ENCODE peak calls at places on chromosome 21, in eight cellular contexts. Q, W, N, S, V, D, R and L are unnamed samples.

GRCh38 chr21:44434936-44435635 is 20.2 kb upstream of the LRRC3 start:
- DNase-seq in Q (no peak), W (no peak), N (no peak), S (no peak), V (no peak), D (no peak), R (no peak), L (no peak)

GRCh38 chr21:27301216-27301615 is 334.3 kb upstream of the ADAMTS5 start:
- DNase-seq in Q (no peak), W (no peak), N (no peak), S (no peak), V (no peak), D (no peak), R (no peak), L (no peak)

GRCh38 chr21:31974454-31974985 is 101.7 kb downstream of the HUNK start:
- DNase-seq in Q (no peak), W (no peak), N (no peak), S (no peak), V (no peak), D (peak), R (no peak), L (peak)

GRCh38 chr21:44714905-44715304 is 3.5 kb upstream of the TSPEAR start:
- DNase-seq in Q (no peak), W (no peak), N (no peak), S (no peak), V (no peak), D (no peak), R (no peak), L (no peak)

GRCh38 chr21:19224090-19224489 is 820.5 kb upstream of the TMPRSS15 start:
- DNase-seq in Q (no peak), W (no peak), N (no peak), S (no peak), V (no peak), D (no peak), R (no peak), L (no peak)

GRCh38 chr21:42088148-42088547 is 17.0 kb downstream of the UMODL1 start:
- DNase-seq in Q (no peak), W (no peak), N (no peak), S (no peak), V (no peak), D (no peak), R (no peak), L (no peak)

GRCh38 chr21:16460936-16461335 is 731.2 kb downstream of the USP25 start:
- DNase-seq in Q (no peak), W (no peak), N (no peak), S (no peak), V (no peak), D (peak), R (no peak), L (peak)

GRCh38 chr21:25911730-25912401 is 177.1 kb downstream of the GABPA start:
- DNase-seq in Q (peak), W (no peak), N (no peak), S (no peak), V (no peak), D (no peak), R (no peak), L (no peak)

GRCh38 chr21:45325206-45326168 is 37.8 kb upstream of the POFUT2 start:
- DNase-seq in Q (no peak), W (no peak), N (no peak), S (no peak), V (no peak), D (peak), R (peak), L (no peak)

GRCh38 chr21:39441502-39442475 is 3.8 kb downstream of the LCA5L start:
- DNase-seq in Q (peak), W (no peak), N (peak), S (no peak), V (peak), D (no peak), R (no peak), L (peak)

GRCh38 chr21:43611598-43612369 is 47.5 kb downstream of the HSF2BP start:
- DNase-seq in Q (peak), W (no peak), N (peak), S (no peak), V (peak), D (peak), R (peak), L (peak)

GRCh38 chr21:41667136-41667535 is 99.7 kb downstream of the RIPK4 start:
- DNase-seq in Q (no peak), W (no peak), N (no peak), S (no peak), V (no peak), D (no peak), R (no peak), L (no peak)

GRCh38 chr21:45804809-45805313 is 161.3 kb downstream of the PCBP3 start:
- DNase-seq in Q (no peak), W (no peak), N (no peak), S (no peak), V (no peak), D (no peak), R (no peak), L (no peak)

GRCh38 chr21:28793043-28793442 is 199.6 kb downstream of the LTN1 start:
- DNase-seq in Q (no peak), W (no peak), N (no peak), S (no peak), V (peak), D (no peak), R (no peak), L (peak)

GRCh38 chr21:33299181-33299752 is 25.5 kb upstream of the IFNAR1 start:
- DNase-seq in Q (no peak), W (no peak), N (peak), S (peak), V (no peak), D (peak), R (no peak), L (peak)

GRCh38 chr21:44874497-44875331 is 1.2 kb upstream of the PTTG1IP start:
- DNase-seq in Q (no peak), W (no peak), N (peak), S (no peak), V (no peak), D (peak), R (peak), L (peak)

GRCh38 chr21:40925481-40925880 is 78.5 kb upstream of the DSCAM start:
- DNase-seq in Q (no peak), W (no peak), N (no peak), S (no peak), V (no peak), D (no peak), R (no peak), L (no peak)

GRCh38 chr21:33088384-33088783 is 18.4 kb downstream of the OLIG1 start:
- DNase-seq in Q (no peak), W (no peak), N (no peak), S (no peak), V (no peak), D (no peak), R (no peak), L (no peak)

GRCh38 chr21:25872271-25872670 is 137.5 kb downstream of the GABPA start:
- DNase-seq in Q (no peak), W (no peak), N (no peak), S (no peak), V (no peak), D (peak), R (no peak), L (peak)

GRCh38 chr21:44261675-44262295 is at the start of gene DNMT3L:
- DNase-seq in Q (no peak), W (no peak), N (no peak), S (no peak), V (no peak), D (no peak), R (no peak), L (no peak)

GRCh38 chr21:32578107-32578691 is 7.1 kb downstream of the TCP10L start:
- DNase-seq in Q (peak), W (no peak), N (peak), S (no peak), V (peak), D (peak), R (no peak), L (peak)

GRCh38 chr21:38990424-38990794 is 184.7 kb downstream of the ETS2 start:
- DNase-seq in Q (peak), W (no peak), N (no peak), S (no peak), V (no peak), D (peak), R (no peak), L (peak)

GRCh38 chr21:46191686-46192575 is 7.7 kb upstream of the SPATC1L start:
- DNase-seq in Q (no peak), W (no peak), N (no peak), S (no peak), V (no peak), D (no peak), R (peak), L (no peak)

GRCh38 chr21:42363331-42363730 is 3.0 kb downstream of the TFF1 start:
- DNase-seq in Q (no peak), W (no peak), N (no peak), S (no peak), V (peak), D (no peak), R (no peak), L (no peak)

GRCh38 chr21:42291003-42291750 is 24.0 kb downstream of the TFF3 start:
- DNase-seq in Q (no peak), W (no peak), N (no peak), S (no peak), V (no peak), D (no peak), R (no peak), L (no peak)

GRCh38 chr21:21247441-21247840 is 249.2 kb downstream of the NCAM2 start:
- DNase-seq in Q (no peak), W (no peak), N (no peak), S (no peak), V (no peak), D (no peak), R (no peak), L (no peak)

GRCh38 chr21:44291936-44292811 is 6.5 kb downstream of the AIRE start:
- DNase-seq in Q (no peak), W (no peak), N (no peak), S (no peak), V (no peak), D (no peak), R (no peak), L (peak)

GRCh38 chr21:45767071-45768006 is 123.8 kb downstream of the PCBP3 start:
- DNase-seq in Q (no peak), W (no peak), N (no peak), S (no peak), V (no peak), D (no peak), R (no peak), L (no peak)

GRCh38 chr21:31999810-32000468 is 127.1 kb downstream of the HUNK start:
- DNase-seq in Q (no peak), W (no peak), N (no peak), S (no peak), V (no peak), D (no peak), R (no peak), L (no peak)

GRCh38 chr21:27761623-27762022 is 794.7 kb upstream of the ADAMTS5 start:
- DNase-seq in Q (no peak), W (no peak), N (peak), S (no peak), V (peak), D (no peak), R (no peak), L (no peak)

GRCh38 chr21:46144464-46145070 is 10.8 kb downstream of the FTCD start:
- DNase-seq in Q (no peak), W (no peak), N (no peak), S (no peak), V (no peak), D (no peak), R (peak), L (no peak)

GRCh38 chr21:36750579-36750959 is 51.7 kb downstream of the SIM2 start:
- DNase-seq in Q (no peak), W (no peak), N (no peak), S (no peak), V (no peak), D (no peak), R (no peak), L (no peak)

GRCh38 chr21:38806153-38806941 is 618 bp downstream of the ETS2 start:
- DNase-seq in Q (no peak), W (peak), N (no peak), S (no peak), V (peak), D (peak), R (peak), L (peak)

GRCh38 chr21:42626171-42626570 is 27.2 kb upstream of the PDE9A start:
- DNase-seq in Q (no peak), W (no peak), N (no peak), S (no peak), V (no peak), D (no peak), R (no peak), L (no peak)